ENCODE peak calls at places on chromosomes 6 and 20, in nine cellular contexts. X is epithelial cell of esophagus; L is B cell; O is right atrium auricular region; C is activated naive CD8-positive, alpha-beta T cell treated with anti-CD3 and anti-CD28 coated beads, Interleukin-2, amount 50 U/mL, for 24 hours; H is CD8-positive, alpha-beta memory T cell; G is T-cell; I is HFF-Myc; F is GM12865. E is an unnamed sample.

GRCh38 chr6:63805808-63806572 is 170.4 kb downstream of the PHF3 start:
- DNase-seq in X (peak; percentile 94), L (no peak), O (no peak), C (no peak), H (no peak), G (no peak), I (peak; percentile 81), F (no peak), E (peak; percentile 92)

GRCh38 chr6:33898771-33899170 is 95.0 kb upstream of the MLN start:
- DNase-seq in X (no peak), L (no peak), O (no peak), C (no peak), H (no peak), G (no peak), I (no peak), F (no peak), E (no peak)

GRCh38 chr6:84685983-84686584 is 78.3 kb downstream of the TBX18 start:
- DNase-seq in X (peak; percentile 35), L (no peak), O (no peak), C (no peak), H (no peak), G (no peak), I (peak; percentile 27), F (peak; percentile 51), E (peak; percentile 22)

GRCh38 chr6:147135211-147135672 is 69.0 kb upstream of the STXBP5 start:
- DNase-seq in X (peak; percentile 93), L (no peak), O (no peak), C (no peak), H (no peak), G (no peak), I (peak; percentile 81), F (no peak), E (peak; percentile 95)

GRCh38 chr6:39670519-39670918 is 54.7 kb downstream of the KIF6 start:
- DNase-seq in X (no peak), L (no peak), O (no peak), C (no peak), H (no peak), G (no peak), I (no peak), F (no peak), E (no peak)

GRCh38 chr6:58198301-58198700 is 880.9 kb downstream of the PRIM2 start:
- DNase-seq in X (peak; percentile 87), L (no peak), O (no peak), C (no peak), H (no peak), G (no peak), I (no peak), F (no peak), E (peak; percentile 33)

GRCh38 chr20:44056010-44056698 is 130.8 kb downstream of the JPH2 start:
- DNase-seq in X (peak; percentile 34), L (peak; percentile 48), O (peak; percentile 58), C (peak; percentile 42), H (no peak), G (peak; percentile 54), I (no peak), F (peak; percentile 50), E (no peak)

GRCh38 chr20:19757973-19758887 is at the start of gene RIN2:
- DNase-seq in X (peak; percentile 95), L (no peak), O (peak; percentile 92), C (no peak), H (no peak), G (no peak), I (peak; percentile 40), F (no peak), E (peak; percentile 55)

GRCh38 chr20:37284691-37285124 is 4.7 kb upstream of the MANBAL start:
- DNase-seq in X (no peak), L (no peak), O (no peak), C (no peak), H (no peak), G (no peak), I (no peak), F (no peak), E (no peak)

GRCh38 chr20:2816583-2817340 is 598 bp downstream of the TMEM239 start:
- DNase-seq in X (no peak), L (no peak), O (no peak), C (no peak), H (no peak), G (no peak), I (no peak), F (peak; percentile 46), E (no peak)

GRCh38 chr6:95601133-95601532 is 23.8 kb downstream of the MANEA start:
- DNase-seq in X (no peak), L (no peak), O (no peak), C (no peak), H (no peak), G (no peak), I (peak; percentile 33), F (no peak), E (no peak)

GRCh38 chr20:63881451-63882226 is 13.3 kb upstream of the DNAJC5 start:
- DNase-seq in X (no peak), L (no peak), O (no peak), C (no peak), H (no peak), G (no peak), I (no peak), F (no peak), E (no peak)

GRCh38 chr6:163605388-163606097 is 191.0 kb downstream of the QKI start:
- DNase-seq in X (no peak), L (no peak), O (peak; percentile 7), C (no peak), H (no peak), G (no peak), I (no peak), F (no peak), E (no peak)

GRCh38 chr6:21005816-21006553 is 471.7 kb downstream of the CDKAL1 start:
- DNase-seq in X (peak; percentile 92), L (peak; percentile 49), O (no peak), C (no peak), H (no peak), G (no peak), I (peak; percentile 61), F (peak; percentile 42), E (peak; percentile 84)

GRCh38 chr20:64237316-64237715 is 18.2 kb upstream of the PCMTD2 start:
- DNase-seq in X (no peak), L (no peak), O (no peak), C (no peak), H (no peak), G (no peak), I (no peak), F (no peak), E (no peak)

GRCh38 chr6:31272856-31273626 is 1.1 kb upstream of the HLA-C start:
- DNase-seq in X (no peak), L (no peak), O (no peak), C (peak; percentile 41), H (no peak), G (no peak), I (no peak), F (peak; percentile 62), E (no peak)

GRCh38 chr20:58978351-58979190 is 2.5 kb upstream of the NELFCD start:
- DNase-seq in X (no peak), L (no peak), O (peak; percentile 16), C (no peak), H (no peak), G (no peak), I (no peak), F (peak; percentile 22), E (no peak)

GRCh38 chr20:24017160-24017761 is 28.7 kb upstream of the GGTLC1 start:
- DNase-seq in X (peak; percentile 58), L (no peak), O (no peak), C (no peak), H (no peak), G (no peak), I (no peak), F (no peak), E (peak; percentile 5)

GRCh38 chr6:25244865-25245264 is 34.3 kb upstream of the CARMIL1 start:
- DNase-seq in X (no peak), L (no peak), O (no peak), C (no peak), H (no peak), G (no peak), I (no peak), F (no peak), E (no peak)

GRCh38 chr20:33172781-33173180 is 4.8 kb downstream of the BPIFA2 start:
- DNase-seq in X (no peak), L (no peak), O (no peak), C (no peak), H (no peak), G (no peak), I (no peak), F (no peak), E (no peak)

GRCh38 chr20:6081236-6081635 is 27.4 kb upstream of the LRRN4 start:
- DNase-seq in X (peak; percentile 44), L (no peak), O (no peak), C (no peak), H (no peak), G (no peak), I (no peak), F (no peak), E (no peak)

GRCh38 chr6:159959165-159959975 is 9.5 kb upstream of the IGF2R start:
- DNase-seq in X (no peak), L (no peak), O (no peak), C (no peak), H (no peak), G (no peak), I (no peak), F (peak; percentile 29), E (no peak)

GRCh38 chr20:36507746-36508145 is 33.6 kb upstream of the MYL9 start:
- DNase-seq in X (peak; percentile 46), L (no peak), O (no peak), C (no peak), H (no peak), G (no peak), I (no peak), F (no peak), E (peak; percentile 51)

GRCh38 chr20:38242848-38243449 is 17.6 kb downstream of the KIAA1755 start:
- DNase-seq in X (peak; percentile 28), L (no peak), O (no peak), C (peak; percentile 33), H (no peak), G (no peak), I (no peak), F (peak; percentile 29), E (no peak)

GRCh38 chr6:3196770-3197169 is 30.7 kb downstream of the TUBB2B start:
- DNase-seq in X (no peak), L (no peak), O (no peak), C (no peak), H (no peak), G (no peak), I (no peak), F (no peak), E (no peak)

GRCh38 chr6:26428206-26428605 is 12.1 kb upstream of the BTN3A3 start:
- DNase-seq in X (no peak), L (no peak), O (no peak), C (no peak), H (no peak), G (no peak), I (no peak), F (no peak), E (no peak)

GRCh38 chr20:24872291-24873014 is 76.6 kb upstream of the CST7 start:
- DNase-seq in X (no peak), L (no peak), O (peak; percentile 50), C (no peak), H (no peak), G (no peak), I (no peak), F (peak; percentile 52), E (no peak)

GRCh38 chr20:57561356-57562279 is 708 bp downstream of the PCK1 start:
- DNase-seq in X (no peak), L (no peak), O (no peak), C (no peak), H (no peak), G (no peak), I (no peak), F (no peak), E (no peak)

GRCh38 chr20:60851826-60852704 is 400.0 kb upstream of the CDH4 start:
- DNase-seq in X (peak; percentile 12), L (no peak), O (no peak), C (no peak), H (no peak), G (no peak), I (no peak), F (no peak), E (peak; percentile 2)

GRCh38 chr20:5220334-5221077 is 93.7 kb downstream of the CDS2 start:
- DNase-seq in X (no peak), L (no peak), O (no peak), C (no peak), H (no peak), G (no peak), I (no peak), F (no peak), E (no peak)

E was measured in foreskin keratinocyte.